ENCODE peak calls at places on chromosomes 4 and X, in seven cellular contexts. T is left lung, P is ACHN, V is left ventricle myocardium superior, G is HCEC 1CT, Y is EH, Z is globus pallidus. N is an unnamed sample.

GRCh38 chr4:8582436-8582835 is 2.2 kb downstream of the GPR78 start:
- DNase-seq in T (no peak), P (no peak), V (no peak), G (no peak), Y (no peak), Z (no peak), N (no peak)

GRCh38 chr4:76002176-76002575 is 5.1 kb downstream of the CXCL9 start:
- DNase-seq in T (no peak), P (no peak), V (no peak), G (no peak), Y (peak; percentile 46), Z (no peak), N (no peak)

GRCh38 chrX:48509619-48510018 is 827 bp downstream of the PORCN start:
- DNase-seq in T (no peak), P (no peak), V (no peak), G (no peak), Y (no peak), Z (no peak), N (no peak)

GRCh38 chr4:169397762-169398161 is 127.0 kb upstream of the SH3RF1 start:
- DNase-seq in T (no peak), P (no peak), V (no peak), G (peak; percentile 22), Y (peak; percentile 78), Z (no peak), N (no peak)

GRCh38 chrX:72028701-72029470 is 102.8 kb downstream of the RTL5 start:
- DNase-seq in T (no peak), P (no peak), V (no peak), G (no peak), Y (peak; percentile 13), Z (no peak), N (no peak)

GRCh38 chr4:140726776-140727500 is 29.2 kb downstream of the TBC1D9 start:
- DNase-seq in T (no peak), P (peak; percentile 39), V (no peak), G (peak; percentile 25), Y (peak; percentile 38), Z (no peak), N (peak; percentile 25)

GRCh38 chr4:164768516-164768915 is 14.6 kb downstream of the SMIM31 start:
- DNase-seq in T (no peak), P (peak; percentile 23), V (no peak), G (peak; percentile 2), Y (peak; percentile 1), Z (no peak), N (no peak)

GRCh38 chr4:71377561-71377960 is 38.7 kb downstream of the SLC4A4 start:
- DNase-seq in T (no peak), P (no peak), V (no peak), G (peak; percentile 79), Y (peak; percentile 92), Z (no peak), N (peak; percentile 64)

GRCh38 chrX:68462197-68462596 is 28.9 kb upstream of the OPHN1 start:
- DNase-seq in T (no peak), P (no peak), V (no peak), G (peak; percentile 36), Y (peak; percentile 67), Z (no peak), N (no peak)

GRCh38 chrX:3815896-3816664 is 102.6 kb upstream of the PRKX start:
- DNase-seq in T (peak; percentile 67), P (peak; percentile 35), V (peak; percentile 56), G (peak; percentile 10), Y (peak; percentile 53), Z (no peak), N (peak; percentile 57)

GRCh38 chrX:115333446-115333845 is 43.9 kb downstream of the LUZP4 start:
- DNase-seq in T (no peak), P (no peak), V (no peak), G (no peak), Y (peak; percentile 21), Z (no peak), N (no peak)

GRCh38 chr4:153507679-153508073 is 41.5 kb downstream of the TMEM131L start:
- DNase-seq in T (no peak), P (no peak), V (no peak), G (no peak), Y (no peak), Z (no peak), N (no peak)

GRCh38 chr4:107755841-107756356 is 35.9 kb upstream of the PAPSS1 start:
- DNase-seq in T (no peak), P (no peak), V (no peak), G (no peak), Y (peak; percentile 61), Z (no peak), N (no peak)

GRCh38 chr4:121733942-121734341 is 31.0 kb downstream of the SMIM43 start:
- DNase-seq in T (no peak), P (peak; percentile 16), V (no peak), G (no peak), Y (no peak), Z (no peak), N (no peak)

GRCh38 chr4:120769227-120769626 is 153.3 kb downstream of the PRDM5 start:
- DNase-seq in T (no peak), P (peak; percentile 39), V (no peak), G (peak; percentile 68), Y (peak; percentile 82), Z (no peak), N (peak; percentile 48)

GRCh38 chr4:3671571-3672464 is 94.4 kb upstream of the ADRA2C start:
- DNase-seq in T (no peak), P (no peak), V (peak; percentile 2), G (peak; percentile 21), Y (peak; percentile 10), Z (no peak), N (no peak)

GRCh38 chrX:9980927-9981326 is 13.8 kb downstream of the CLDN34 start:
- DNase-seq in T (no peak), P (no peak), V (no peak), G (no peak), Y (no peak), Z (no peak), N (no peak)

GRCh38 chr4:165726831-165727230 is 146.2 kb upstream of the TLL1 start:
- DNase-seq in T (no peak), P (no peak), V (no peak), G (peak; percentile 37), Y (peak; percentile 11), Z (no peak), N (no peak)

GRCh38 chr4:2257361-2258001 is 4.4 kb downstream of the MXD4 start:
- DNase-seq in T (peak; percentile 24), P (no peak), V (peak; percentile 39), G (no peak), Y (no peak), Z (no peak), N (no peak)

GRCh38 chrX:134246282-134246681 is 9.3 kb downstream of the CCDC160 start:
- DNase-seq in T (no peak), P (no peak), V (no peak), G (peak; percentile 33), Y (no peak), Z (peak; percentile 63), N (no peak)

GRCh38 chr4:5474756-5475155 is 233.6 kb downstream of the EVC2 start:
- DNase-seq in T (no peak), P (peak; percentile 42), V (no peak), G (peak; percentile 1), Y (peak; percentile 84), Z (no peak), N (no peak)

GRCh38 chr4:140140566-140140965 is 13.4 kb downstream of the MAML3 start:
- DNase-seq in T (no peak), P (no peak), V (no peak), G (no peak), Y (no peak), Z (no peak), N (no peak)

GRCh38 chr4:31983677-31984076 is 1263.5 kb downstream of the PCDH7 start:
- DNase-seq in T (no peak), P (no peak), V (no peak), G (no peak), Y (no peak), Z (no peak), N (no peak)

GRCh38 chr4:137125011-137125410 is 407.3 kb downstream of the PCDH18 start:
- DNase-seq in T (no peak), P (peak; percentile 37), V (no peak), G (peak; percentile 55), Y (peak; percentile 85), Z (no peak), N (peak; percentile 42)

GRCh38 chrX:10415704-10416001 is 204.7 kb downstream of the MID1 start:
- DNase-seq in T (no peak), P (peak; percentile 71), V (no peak), G (peak; percentile 33), Y (peak; percentile 75), Z (no peak), N (no peak)

GRCh38 chr4:94014484-94015136 is 186.1 kb downstream of the ATOH1 start:
- DNase-seq in T (no peak), P (no peak), V (no peak), G (no peak), Y (no peak), Z (no peak), N (no peak)

GRCh38 chrX:132489256-132490085 is 633 bp upstream of the MBNL3 start:
- DNase-seq in T (peak; percentile 79), P (peak; percentile 48), V (peak; percentile 75), G (peak; percentile 62), Y (peak; percentile 3), Z (peak; percentile 33), N (peak; percentile 51)

GRCh38 chrX:53071604-53072417 is 10.4 kb upstream of the TSPYL2 start:
- DNase-seq in T (no peak), P (peak; percentile 61), V (peak; percentile 79), G (peak; percentile 44), Y (peak; percentile 59), Z (no peak), N (peak; percentile 56)

GRCh38 chr4:158481811-158482210 is 39.9 kb upstream of the RXFP1 start:
- DNase-seq in T (no peak), P (no peak), V (no peak), G (no peak), Y (no peak), Z (no peak), N (no peak)

GRCh38 chr4:86451560-86452322 is 91.9 kb upstream of the MAPK10 start:
- DNase-seq in T (no peak), P (no peak), V (no peak), G (peak; percentile 33), Y (peak; percentile 37), Z (no peak), N (no peak)

GRCh38 chr4:74223801-74224200 is 65.9 kb downstream of the MTHFD2L start:
- DNase-seq in T (no peak), P (no peak), V (no peak), G (peak; percentile 61), Y (peak; percentile 76), Z (no peak), N (no peak)

GRCh38 chr4:38455092-38455855 is 208.7 kb upstream of the KLF3 start:
- DNase-seq in T (no peak), P (no peak), V (no peak), G (no peak), Y (no peak), Z (no peak), N (no peak)

GRCh38 chr4:68630371-68630770 is 40.1 kb downstream of the UGT2B15 start:
- DNase-seq in T (no peak), P (no peak), V (no peak), G (no peak), Y (no peak), Z (no peak), N (peak; percentile 66)

GRCh38 chr4:139975830-139976272 is 178.1 kb downstream of the MAML3 start:
- DNase-seq in T (no peak), P (no peak), V (no peak), G (peak; percentile 33), Y (peak; percentile 47), Z (no peak), N (no peak)

GRCh38 chrX:23511783-23512182 is 155.5 kb upstream of the PRDX4 start:
- DNase-seq in T (no peak), P (no peak), V (no peak), G (no peak), Y (no peak), Z (no peak), N (no peak)

GRCh38 chr4:44479731-44480130 is 31.1 kb upstream of the KCTD8 start:
- DNase-seq in T (no peak), P (no peak), V (no peak), G (no peak), Y (no peak), Z (no peak), N (no peak)

GRCh38 chr4:47415719-47416118 is 47.8 kb downstream of the COMMD8 start:
- DNase-seq in T (no peak), P (no peak), V (no peak), G (no peak), Y (no peak), Z (no peak), N (no peak)

GRCh38 chr4:178414881-178415446 is 972.7 kb upstream of the AGA start:
- DNase-seq in T (no peak), P (no peak), V (no peak), G (no peak), Y (no peak), Z (no peak), N (no peak)

N was measured in Caki2.